ENCODE peak calls at places on chromosomes 6 and 20, in four cellular contexts. One of them, this sample, is unnamed.

GRCh38 chr6:116316772-116317467 is 37.2 kb upstream of the TSPYL1 start:
- DNase-seq in NB4: no peak
- DNase-seq in prostate gland: no peak
- DNase-seq in A549: no peak
- DNase-seq in this sample: no peak

GRCh38 chr6:72084992-72085569 is 198.7 kb downstream of the RIMS1 start:
- DNase-seq in prostate gland: no peak
- DNase-seq in A549: no peak
- DNase-seq in NB4: peak
- DNase-seq in this sample: peak

GRCh38 chr20:52031574-52032303 is 159.8 kb downstream of the ZFP64 start:
- DNase-seq in A549: peak
- DNase-seq in NB4: peak
- DNase-seq in prostate gland: no peak
- DNase-seq in this sample: no peak

GRCh38 chr6:72646604-72647485 is 25.0 kb downstream of the KCNQ5 start:
- DNase-seq in prostate gland: no peak
- DNase-seq in NB4: no peak
- DNase-seq in A549: no peak
- DNase-seq in this sample: no peak

GRCh38 chr6:163935158-163935762 is 520.7 kb downstream of the QKI start:
- DNase-seq in prostate gland: no peak
- DNase-seq in A549: no peak
- DNase-seq in NB4: no peak
- DNase-seq in this sample: no peak

GRCh38 chr6:15246217-15247211 is 645 bp downstream of the JARID2 start:
- DNase-seq in NB4: peak
- DNase-seq in A549: no peak
- DNase-seq in prostate gland: no peak
- DNase-seq in this sample: peak

GRCh38 chr6:52531396-52531795 is 45.5 kb downstream of the TRAM2 start:
- DNase-seq in NB4: no peak
- DNase-seq in prostate gland: no peak
- DNase-seq in A549: no peak
- DNase-seq in this sample: no peak

GRCh38 chr6:3808189-3808588 is 41.0 kb upstream of the FAM50B start:
- DNase-seq in A549: no peak
- DNase-seq in prostate gland: no peak
- DNase-seq in NB4: no peak
- DNase-seq in this sample: no peak

GRCh38 chr6:7155871-7156579 is 48.3 kb downstream of the RREB1 start:
- DNase-seq in prostate gland: no peak
- DNase-seq in NB4: no peak
- DNase-seq in A549: no peak
- DNase-seq in this sample: no peak

GRCh38 chr6:12012231-12012565 is at the start of gene HIVEP1:
- DNase-seq in A549: no peak
- DNase-seq in prostate gland: peak
- DNase-seq in NB4: peak
- DNase-seq in this sample: peak

GRCh38 chr6:149446791-149447376 is 37.9 kb downstream of the ZC3H12D start:
- DNase-seq in A549: no peak
- DNase-seq in NB4: no peak
- DNase-seq in prostate gland: no peak
- DNase-seq in this sample: no peak

GRCh38 chr6:155959898-155960297 is 504.3 kb upstream of the NOX3 start:
- DNase-seq in prostate gland: no peak
- DNase-seq in A549: no peak
- DNase-seq in NB4: no peak
- DNase-seq in this sample: no peak

GRCh38 chr6:165850434-165851019 is 187.5 kb upstream of the PDE10A start:
- DNase-seq in A549: peak
- DNase-seq in NB4: peak
- DNase-seq in prostate gland: peak
- DNase-seq in this sample: peak

GRCh38 chr6:69705954-69706353 is 90.9 kb downstream of the LMBRD1 start:
- DNase-seq in A549: peak
- DNase-seq in prostate gland: no peak
- DNase-seq in NB4: no peak
- DNase-seq in this sample: peak

GRCh38 chr20:10671850-10672578 is 1.8 kb downstream of the JAG1 start:
- DNase-seq in A549: no peak
- DNase-seq in prostate gland: peak
- DNase-seq in NB4: peak
- DNase-seq in this sample: peak

GRCh38 chr20:50274570-50275430 is 84.2 kb downstream of the CEBPB start:
- DNase-seq in NB4: peak
- DNase-seq in prostate gland: no peak
- DNase-seq in A549: no peak
- DNase-seq in this sample: no peak

GRCh38 chr6:138719011-138719635 is 54.4 kb upstream of the CCDC28A start:
- DNase-seq in A549: no peak
- DNase-seq in NB4: no peak
- DNase-seq in prostate gland: no peak
- DNase-seq in this sample: no peak

GRCh38 chr6:160238234-160238633 is 20.4 kb downstream of the SLC22A2 start:
- DNase-seq in NB4: no peak
- DNase-seq in prostate gland: no peak
- DNase-seq in A549: no peak
- DNase-seq in this sample: no peak

GRCh38 chr6:63537126-63537958 is 34.9 kb upstream of the LOC128125822 start:
- DNase-seq in NB4: no peak
- DNase-seq in A549: peak
- DNase-seq in prostate gland: no peak
- DNase-seq in this sample: no peak

GRCh38 chr20:34083137-34083536 is 28.9 kb downstream of the EIF2S2 start:
- DNase-seq in prostate gland: peak
- DNase-seq in NB4: no peak
- DNase-seq in A549: peak
- DNase-seq in this sample: peak

GRCh38 chr6:36068012-36068392 is 40.4 kb downstream of the MAPK14 start:
- DNase-seq in A549: no peak
- DNase-seq in NB4: peak
- DNase-seq in prostate gland: no peak
- DNase-seq in this sample: no peak

GRCh38 chr20:23050847-23051627 is 1.6 kb upstream of the THBD start:
- DNase-seq in A549: peak
- DNase-seq in NB4: peak
- DNase-seq in prostate gland: peak
- DNase-seq in this sample: peak

GRCh38 chr6:111604259-111605099 is 1.2 kb downstream of the TRAF3IP2 start:
- DNase-seq in prostate gland: peak
- DNase-seq in A549: no peak
- DNase-seq in NB4: peak
- DNase-seq in this sample: peak
- TF ChIP-seq POLR2A in prostate gland: no peak
- TF ChIP-seq POLR2A in A549: no peak
- TF ChIP-seq POLR2A in NB4: no peak
- TF ChIP-seq POLR2A in this sample: no peak

DNA sequence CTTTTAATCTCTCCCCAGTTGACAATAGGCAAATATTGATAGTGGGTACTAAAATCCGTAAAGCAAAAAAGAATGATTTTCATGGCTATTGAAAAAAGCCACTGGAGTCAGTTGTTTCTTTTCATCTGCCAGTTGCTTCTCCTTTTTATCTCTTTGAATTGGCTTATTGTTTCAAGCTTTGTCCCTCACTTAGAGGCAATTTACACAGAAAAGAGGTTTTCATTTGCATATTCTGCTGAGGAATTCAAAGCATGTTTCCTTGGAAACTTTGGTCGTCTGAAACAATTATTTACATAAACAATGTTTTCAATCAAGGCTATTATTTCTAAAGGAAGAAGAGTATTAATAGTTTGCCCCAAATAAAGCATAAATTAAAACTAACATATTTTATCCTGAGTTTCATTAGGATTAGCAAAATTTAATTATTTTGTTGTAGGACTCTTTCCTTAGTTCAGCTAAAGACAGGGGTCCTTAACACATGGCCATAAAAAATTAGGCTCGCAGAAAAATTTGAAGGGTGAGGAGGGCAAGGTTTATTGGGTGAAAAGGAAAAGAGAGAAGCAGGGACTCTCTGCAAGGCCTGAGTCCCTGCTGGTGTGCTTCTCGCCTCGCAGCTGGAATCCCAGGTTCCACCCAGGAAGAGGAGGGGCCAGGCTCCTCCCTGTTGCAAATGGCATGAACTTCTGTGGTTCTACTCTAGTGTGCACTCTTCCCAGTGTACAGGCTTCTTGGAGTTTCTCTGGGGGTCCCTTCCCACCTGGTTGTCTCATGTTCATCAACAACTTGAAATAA is 138.8 kb upstream of the LAMA2 start:
- DNase-seq in NB4: no peak
- DNase-seq in A549: no peak
- DNase-seq in prostate gland: no peak
- DNase-seq in this sample: no peak
- TF ChIP-seq POLR2A in NB4: no peak
- TF ChIP-seq POLR2A in A549: no peak
- TF ChIP-seq POLR2A in prostate gland: no peak
- TF ChIP-seq POLR2A in this sample: no peak

DNA sequence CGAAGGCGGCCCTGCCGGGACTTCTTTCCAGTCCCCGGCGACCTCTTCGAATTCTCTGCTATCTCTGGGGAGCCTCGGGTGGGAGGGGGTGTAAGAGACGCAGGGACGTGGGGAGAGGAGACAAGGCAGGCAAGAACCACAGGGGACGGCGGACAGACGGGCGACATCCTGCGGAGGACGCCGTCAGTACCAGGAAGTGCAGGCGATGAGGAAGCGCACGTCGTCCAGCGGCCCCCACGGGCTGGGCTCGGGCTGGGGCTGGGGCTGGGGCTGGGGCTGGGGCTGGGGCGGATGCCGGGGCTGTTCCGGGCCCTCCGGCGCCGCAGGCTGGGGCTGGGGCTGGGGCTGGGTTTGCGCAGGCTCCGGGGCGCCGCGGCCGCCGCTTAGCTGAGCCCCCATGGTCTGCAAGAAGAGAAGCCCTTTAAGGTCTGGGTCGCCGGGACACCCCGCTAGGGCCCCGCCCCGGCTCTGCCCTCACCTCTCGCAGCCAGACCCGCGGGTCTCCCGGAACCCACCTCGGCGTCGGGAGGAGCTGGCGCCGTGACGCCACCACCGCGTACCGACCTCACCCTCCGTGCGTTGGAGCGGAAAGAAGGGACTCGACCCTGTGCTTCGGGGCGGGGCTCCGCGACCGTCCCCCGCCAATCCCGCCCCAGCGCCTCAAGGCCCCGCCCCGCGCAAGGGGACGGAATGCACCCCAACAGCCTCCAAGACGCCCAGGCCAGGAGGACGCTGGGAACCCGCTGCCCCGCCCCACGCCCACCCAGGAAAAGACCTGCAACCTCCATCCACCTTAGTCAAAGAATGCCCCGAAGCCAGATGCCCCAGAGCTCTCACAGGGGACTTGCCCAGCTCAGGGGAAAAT is at the start of gene MMP24OS:
- DNase-seq in prostate gland: peak
- DNase-seq in NB4: peak
- DNase-seq in A549: peak
- DNase-seq in this sample: peak
- TF ChIP-seq POLR2A in prostate gland: peak
- TF ChIP-seq POLR2A in NB4: peak
- TF ChIP-seq POLR2A in A549: peak
- TF ChIP-seq POLR2A in this sample: peak

DNA sequence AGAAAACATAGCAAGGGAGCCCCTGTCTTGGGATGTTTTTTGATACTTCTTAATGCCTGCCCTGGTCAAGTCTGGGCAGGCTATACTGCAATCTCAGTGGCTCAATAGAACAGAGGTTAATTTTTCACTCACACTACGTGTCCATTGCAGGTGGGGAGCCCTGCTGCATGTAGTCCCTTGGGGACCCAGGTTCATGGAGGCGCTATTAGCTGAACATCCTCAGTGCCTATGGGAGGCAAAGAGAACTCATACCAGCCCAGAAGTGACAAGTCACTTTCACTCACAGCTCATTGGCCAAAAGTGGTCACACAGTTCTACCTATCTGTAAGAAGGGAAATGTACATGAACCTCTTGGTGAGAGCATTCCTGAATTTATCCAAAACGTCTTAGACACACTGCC is 23.2 kb downstream of the CGA start:
- DNase-seq in A549: no peak
- DNase-seq in prostate gland: no peak
- DNase-seq in NB4: no peak
- DNase-seq in this sample: no peak
- TF ChIP-seq POLR2A in A549: no peak
- TF ChIP-seq POLR2A in prostate gland: no peak
- TF ChIP-seq POLR2A in NB4: no peak
- TF ChIP-seq POLR2A in this sample: no peak

DNA sequence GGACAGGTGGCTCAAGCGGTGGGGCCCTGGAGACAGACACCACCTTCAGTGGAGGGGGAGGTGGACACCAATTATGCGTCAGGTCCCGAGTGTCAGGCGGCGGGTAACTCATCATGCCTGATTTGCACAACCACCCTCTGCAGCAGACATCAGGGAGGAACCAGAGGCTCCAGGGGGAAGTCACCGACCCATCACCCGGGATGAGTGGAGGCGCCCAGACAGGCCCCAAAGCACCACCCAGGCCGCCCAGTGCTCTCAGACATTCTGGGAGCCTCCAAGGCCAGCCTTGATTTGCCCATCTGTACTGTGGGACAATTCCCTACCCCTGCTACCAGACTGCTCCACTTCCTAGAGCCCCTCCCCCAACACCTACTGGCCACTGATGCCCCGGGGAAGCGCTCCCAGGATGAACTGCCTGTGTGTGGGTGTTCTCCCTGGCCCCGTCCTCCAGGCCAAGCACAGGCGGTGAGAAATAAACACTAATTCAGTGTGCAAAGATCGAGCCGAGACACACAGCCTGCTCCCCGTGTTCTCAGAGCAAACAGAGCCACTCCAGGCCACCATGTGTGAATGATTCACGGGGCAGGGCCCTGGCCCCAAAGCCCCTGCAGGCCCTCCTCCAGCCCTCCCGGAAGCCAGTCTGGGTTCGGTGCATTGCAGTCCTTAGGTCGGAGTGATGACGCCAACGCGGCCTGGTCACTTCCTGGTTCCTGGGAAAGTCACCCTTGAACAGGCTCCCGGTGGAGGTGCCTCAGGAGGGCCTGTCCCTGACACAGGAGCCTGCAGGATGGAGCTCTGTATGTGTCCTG is 107.2 kb downstream of the ASXL1 start:
- DNase-seq in prostate gland: no peak
- DNase-seq in A549: peak
- DNase-seq in NB4: no peak
- DNase-seq in this sample: no peak
- TF ChIP-seq POLR2A in prostate gland: no peak
- TF ChIP-seq POLR2A in A549: no peak
- TF ChIP-seq POLR2A in NB4: no peak
- TF ChIP-seq POLR2A in this sample: no peak

DNA sequence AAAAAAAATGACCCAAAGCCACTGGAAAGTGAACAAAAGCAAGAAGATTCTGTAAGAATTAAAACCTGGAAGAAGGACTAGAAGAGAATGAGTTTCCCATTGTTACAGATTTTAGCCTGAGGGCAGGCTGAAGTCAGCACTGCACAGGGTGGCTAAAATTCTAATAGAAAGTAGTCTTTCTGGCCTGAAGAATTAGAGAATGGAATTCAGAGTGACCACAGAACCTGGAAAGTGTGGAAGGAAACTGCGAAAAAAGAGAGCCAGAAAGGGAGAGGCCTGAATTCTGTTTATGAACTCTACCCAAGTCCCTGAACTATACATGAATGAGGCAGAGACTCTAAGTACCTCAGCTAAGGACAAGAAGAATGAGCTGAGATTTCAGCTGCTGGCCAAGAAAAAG is 38.9 kb upstream of the FILIP1 start:
- DNase-seq in prostate gland: no peak
- DNase-seq in NB4: no peak
- DNase-seq in A549: no peak
- DNase-seq in this sample: no peak
- TF ChIP-seq POLR2A in prostate gland: no peak
- TF ChIP-seq POLR2A in NB4: no peak
- TF ChIP-seq POLR2A in A549: no peak
- TF ChIP-seq POLR2A in this sample: no peak

This sample was measured in erythroblast.